ENCODE peak calls at places on chromosomes 1 and 21, in four cellular contexts. S is mucosa of descending colon, R is adrenal gland, G is HCT116. K is an unnamed sample. For H3K36me3, the result is how much of the 10 kb centered on the place peaks cover.

GRCh38 chr1:17016317-17016661 is 4.6 kb upstream of the ATP13A2 start:
- DNase-seq in S (no peak), R (no peak), G (no peak), K (no peak)

GRCh38 chr1:199684686-199685273 is 342.7 kb upstream of the NR5A2 start:
- DNase-seq in S (no peak), R (peak), G (peak), K (no peak)

GRCh38 chr1:160375788-160376524 is 9.1 kb downstream of the NHLH1 start:
- DNase-seq in S (no peak), R (no peak), G (no peak), K (peak)

GRCh38 chr1:209576392-209576791 is 7.1 kb upstream of the CAMK1G start:
- DNase-seq in S (no peak), R (no peak), G (no peak), K (no peak)

GRCh38 chr1:145892486-145893087 is 6.9 kb upstream of the ANKRD35 start:
- DNase-seq in S (no peak), R (peak), G (no peak), K (no peak)

GRCh38 chr1:28887418-28887834 is 26.9 kb upstream of the EPB41 start:
- DNase-seq in S (peak), R (no peak), G (no peak), K (peak)

GRCh38 chr1:47767741-47768100 is 229.5 kb downstream of the TRABD2B start:
- DNase-seq in S (no peak), R (no peak), G (no peak), K (no peak)

GRCh38 chr1:7313081-7313546 is 458.0 kb upstream of the VAMP3 start:
- DNase-seq in S (no peak), R (no peak), G (no peak), K (no peak)

GRCh38 chr1:36782785-36783184 is 251.5 kb downstream of the GRIK3 start:
- DNase-seq in S (no peak), R (no peak), G (no peak), K (no peak)

GRCh38 chr1:57363643-57364042 is 60.2 kb downstream of the DAB1 start:
- DNase-seq in S (no peak), R (no peak), G (no peak), K (no peak)

GRCh38 chr21:45200596-45201296 is 86.9 kb downstream of the POFUT2 start:
- DNase-seq in S (no peak), R (no peak), G (no peak), K (no peak)

GRCh38 chr1:32266926-32267645 is 16.0 kb downstream of the LCK start:
- DNase-seq in S (no peak), R (no peak), G (no peak), K (no peak)

GRCh38 chr1:8189931-8190483 is 127.9 kb upstream of the SLC45A1 start:
- DNase-seq in S (no peak), R (peak), G (peak), K (no peak)

GRCh38 chr1:43822040-43822439 is 111.6 kb upstream of the ARTN start:
- DNase-seq in S (no peak), R (peak), G (peak), K (no peak)

GRCh38 chr1:116178837-116179236 is 67.6 kb downstream of the MAB21L3 start:
- DNase-seq in S (peak), R (no peak), G (no peak), K (no peak)

DNA sequence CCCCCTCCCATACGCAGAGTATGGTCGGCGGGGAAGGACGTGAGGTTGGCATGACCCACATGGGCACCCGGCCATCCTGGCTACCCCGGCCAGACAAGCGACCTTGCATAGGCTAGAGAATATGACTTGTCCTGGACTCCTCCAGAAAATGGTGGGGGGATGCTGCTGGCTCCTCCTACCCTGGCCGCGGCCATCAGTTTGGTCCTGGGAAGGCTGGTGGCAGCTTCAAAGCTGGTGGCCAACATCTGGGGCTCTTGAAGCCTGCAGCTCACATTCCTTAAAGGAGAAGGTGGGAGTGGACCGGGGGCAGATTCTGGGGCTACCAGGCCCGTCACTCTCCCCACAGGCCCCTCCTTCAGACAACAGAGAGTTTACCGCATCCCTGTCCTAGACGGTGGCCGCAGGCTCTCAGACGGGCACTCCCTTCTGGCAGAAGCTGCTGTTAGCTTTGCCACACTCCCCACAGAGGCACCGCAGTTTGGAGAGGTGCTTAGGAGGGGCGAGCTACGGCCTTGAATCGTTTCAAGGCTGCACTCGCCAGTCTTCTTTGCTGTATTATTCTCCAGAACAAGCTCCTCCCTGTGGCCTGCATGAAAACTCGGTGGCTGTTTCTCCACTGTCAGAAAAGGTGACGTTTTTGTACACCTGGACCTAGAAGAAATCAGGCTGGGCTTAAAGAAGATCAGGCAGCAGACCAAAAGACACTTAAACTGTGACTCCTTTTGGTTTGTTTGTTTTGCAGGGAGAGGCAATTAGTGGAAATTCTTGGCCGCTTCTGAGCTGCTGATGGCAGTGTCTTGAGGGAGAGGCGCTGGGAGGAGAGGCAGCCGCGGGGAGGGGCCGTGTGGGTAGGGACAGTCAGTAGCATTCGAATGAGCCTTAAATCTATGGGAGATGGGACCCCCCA is 68.0 kb downstream of the RUNX3 start:
- DNase-seq in S (no peak), R (no peak), G (no peak), K (no peak)
- TF ChIP-seq CTCF in S (no peak), R (no peak), G (no peak), K (peak)

GRCh38 chr1:1063945-1064831 is 9.9 kb downstream of the RNF223 start:
- DNase-seq in S (no peak), R (peak), G (peak), K (peak)
- H3K4me3 ChIP-seq in S (no peak), R (no peak), G (peak), K (peak)

GRCh38 chr21:17763286-17764037 is 55.7 kb downstream of the C21orf91 start:
- DNase-seq in S (no peak), R (no peak), G (no peak), K (no peak)
- H3K36me3 ChIP-seq in S (under half), R (under half), G (under half), K (under half)

DNA sequence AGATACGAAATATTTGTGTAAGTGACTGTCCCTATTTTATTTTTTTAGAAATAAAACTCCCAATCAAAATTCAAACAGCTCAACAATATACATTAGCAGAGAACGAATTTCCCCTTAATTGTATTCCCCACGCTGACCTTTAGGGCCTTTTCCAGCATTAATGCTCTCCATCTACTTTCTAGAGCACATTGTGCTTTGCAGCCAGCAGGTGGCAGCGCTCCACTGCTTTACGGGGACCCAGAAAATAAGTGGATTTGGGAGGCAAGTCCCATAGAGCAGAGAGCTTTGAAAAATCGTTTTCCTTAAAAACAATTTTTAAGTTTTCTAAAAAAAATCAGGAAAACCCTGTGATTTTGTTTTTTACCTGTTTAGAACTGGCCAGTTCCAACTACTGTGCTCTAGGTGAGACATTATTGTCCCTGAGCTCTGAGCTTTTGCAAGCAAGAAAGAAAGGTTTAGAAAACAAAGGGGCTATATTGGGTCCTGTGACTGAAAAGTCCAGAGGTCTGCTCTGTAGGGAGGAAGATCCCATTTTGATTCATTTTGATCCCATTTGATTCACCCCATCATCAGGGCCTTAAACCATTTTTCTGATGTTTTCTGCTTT is 144.4 kb upstream of the ZNF644 start:
- DNase-seq in S (no peak), R (peak), G (peak), K (no peak)
- TF ChIP-seq CTCF in S (peak), R (peak), G (peak), K (peak)

DNA sequence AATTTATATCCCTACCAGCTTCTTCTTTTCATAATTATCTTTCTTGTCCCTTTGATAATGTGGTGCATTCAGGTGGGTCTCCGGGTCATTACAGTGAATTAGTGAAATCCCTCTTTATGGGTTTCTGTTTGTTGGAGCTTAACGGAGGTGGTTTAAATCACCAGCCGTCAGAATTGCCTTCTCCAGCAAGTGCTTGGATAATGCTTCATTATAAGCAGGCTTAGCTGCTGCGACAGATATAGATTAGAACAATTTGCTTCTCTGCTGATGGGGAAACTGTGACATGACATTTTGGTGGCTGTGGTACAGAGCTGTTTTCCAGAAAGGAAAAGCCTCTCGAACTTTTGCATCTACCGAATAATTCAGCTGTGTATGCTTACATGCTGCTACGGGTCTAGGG is 56.9 kb downstream of the KAZN start:
- DNase-seq in S (no peak), R (no peak), G (no peak), K (no peak)
- H3K4me3 ChIP-seq in S (no peak), R (no peak), G (no peak), K (no peak)

GRCh38 chr1:201408176-201408814 is 9.2 kb upstream of the LAD1 start:
- DNase-seq in S (peak), R (peak), G (peak), K (peak)
- H3K36me3 ChIP-seq in S (under half), R (under half), G (under half), K (under half)

GRCh38 chr1:234592240-234592639 is 17.7 kb downstream of the IRF2BP2 start:
- DNase-seq in S (no peak), R (no peak), G (no peak), K (no peak)
- TF ChIP-seq CTCF in S (no peak), R (no peak), G (peak), K (no peak)

DNA sequence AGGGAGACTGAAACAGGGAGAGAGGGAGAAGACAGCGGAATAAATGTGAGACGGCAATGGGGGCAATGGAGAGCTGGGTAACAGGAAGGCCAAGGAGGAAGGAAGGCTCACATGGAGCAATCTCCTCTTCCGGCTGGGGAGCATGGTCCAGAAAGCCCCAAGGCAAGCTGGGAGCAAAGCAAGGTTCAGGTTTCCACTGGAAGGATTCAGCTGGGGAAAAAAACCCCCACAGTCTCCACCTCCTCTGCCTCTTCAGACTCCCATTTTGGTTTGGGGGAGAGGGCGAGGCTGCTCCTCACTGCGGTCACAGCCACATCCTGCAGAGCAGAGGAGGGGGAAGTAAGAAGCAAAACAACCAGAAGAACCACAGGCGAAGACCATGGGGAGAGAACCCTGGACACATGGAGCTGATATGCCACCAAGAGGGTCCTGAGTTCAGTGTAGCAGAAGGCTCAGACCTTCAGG is 650 bp downstream of the TNFAIP8L2 start:
- DNase-seq in S (peak), R (no peak), G (no peak), K (peak)
- H3K4me3 ChIP-seq in S (no peak), R (no peak), G (no peak), K (peak)

DNA sequence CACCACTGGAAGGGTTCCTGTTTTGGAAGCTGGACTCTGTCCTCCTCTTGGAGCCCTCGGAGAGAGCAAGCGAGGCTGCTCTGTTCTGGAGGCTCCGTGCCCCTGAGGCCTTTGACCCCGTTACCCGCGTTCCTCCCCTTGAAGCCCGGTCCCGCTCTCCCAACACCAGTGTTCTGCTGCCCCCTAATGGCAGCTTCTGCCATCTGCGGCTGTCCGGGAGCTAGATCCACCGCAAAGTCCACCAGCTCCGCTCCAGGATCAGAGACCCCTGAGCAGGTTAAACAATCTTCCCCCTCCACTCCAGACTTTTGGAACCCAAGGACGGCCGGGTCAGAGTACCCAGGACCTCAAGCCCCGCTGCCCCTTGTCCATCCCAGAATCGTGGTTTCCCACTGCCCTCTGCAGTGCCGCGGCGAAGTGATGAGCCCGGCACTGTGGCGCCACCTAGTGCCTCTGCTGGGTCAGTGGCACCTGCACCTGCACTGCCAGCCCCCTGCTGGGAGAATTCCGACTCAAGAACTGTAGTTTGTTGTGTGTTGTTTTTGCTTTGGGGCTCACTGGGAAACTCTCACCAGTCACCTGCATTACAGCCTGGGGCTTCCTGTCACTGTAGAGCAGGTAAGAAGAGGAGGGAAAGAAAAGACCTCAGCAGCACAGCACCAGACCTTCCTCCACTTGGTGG is 63.6 kb upstream of the NFASC start:
- DNase-seq in S (peak), R (peak), G (peak), K (peak)
- H3K36me3 ChIP-seq in S (under half), R (under half), G (under half), K (under half)

GRCh38 chr1:40770296-40771070 is 13.1 kb upstream of the KCNQ4 start:
- DNase-seq in S (no peak), R (no peak), G (no peak), K (no peak)
- TF ChIP-seq CTCF in S (no peak), R (no peak), G (no peak), K (peak)

K was measured in GM06990.